ENCODE peak calls at places on chromosomes 1 and 21, in seven cellular contexts. K, Z, Y, L, U, J and W are unnamed samples.

GRCh38 chr1:36380782-36381181 is 4.9 kb downstream of the STK40 start:
- DNase-seq in L (no peak), Z (no peak), U (no peak), J (no peak), K (no peak), Y (no peak), W (no peak)

GRCh38 chr1:33256701-33257387 is 552 bp downstream of the ZNF362 start:
- DNase-seq in U (peak), K (peak), J (peak), Y (no peak), Z (peak), L (peak), W (peak)

GRCh38 chr1:58780586-58781452 is 3.0 kb downstream of the JUN start:
- DNase-seq in U (peak), Y (no peak), K (peak), J (peak), L (peak), Z (no peak), W (no peak)

GRCh38 chr1:245871881-245872280 is 635.2 kb downstream of the SMYD3 start:
- DNase-seq in Y (no peak), K (no peak), U (no peak), J (no peak), Z (no peak), L (peak), W (peak)

GRCh38 chr1:3926956-3927355 is 26.9 kb upstream of the C1orf174 start:
- DNase-seq in U (no peak), K (no peak), Y (no peak), Z (no peak), L (no peak), J (no peak), W (no peak)

GRCh38 chr1:94792473-94792875 is 27.7 kb upstream of the SLC44A3 start:
- DNase-seq in Y (no peak), U (no peak), K (peak), J (no peak), Z (no peak), L (peak), W (peak)

GRCh38 chr1:17010601-17011438 is 908 bp downstream of the ATP13A2 start:
- DNase-seq in Z (no peak), J (peak), K (peak), U (no peak), Y (peak), L (peak), W (no peak)

GRCh38 chr1:4594286-4594991 is 60.0 kb upstream of the AJAP1 start:
- DNase-seq in U (no peak), K (no peak), L (no peak), Z (no peak), Y (no peak), J (no peak), W (no peak)

GRCh38 chr21:28761709-28762356 is 230.8 kb downstream of the LTN1 start:
- DNase-seq in J (no peak), Y (no peak), U (no peak), K (peak), L (peak), Z (no peak), W (peak)

GRCh38 chr1:7954683-7955082 is 6.8 kb upstream of the PARK7 start:
- DNase-seq in J (no peak), K (no peak), U (no peak), Z (no peak), Y (no peak), L (no peak), W (no peak)

GRCh38 chr1:83509229-83509870 is 489.6 kb downstream of the TTLL7 start:
- DNase-seq in K (no peak), Z (no peak), U (no peak), L (no peak), J (no peak), Y (no peak), W (no peak)

GRCh38 chr1:10530756-10531155 is 56.0 kb downstream of the PEX14 start:
- DNase-seq in U (no peak), Z (no peak), K (peak), J (no peak), Y (no peak), L (peak), W (peak)
- H3K4me3 ChIP-seq in U (no peak), Z (no peak), K (no peak), J (no peak), Y (no peak), L (peak), W (peak)

GRCh38 chr1:5999711-6000443 is 7.7 kb upstream of the NPHP4 start:
- DNase-seq in L (no peak), K (no peak), Y (no peak), Z (peak), U (no peak), J (no peak), W (no peak)

GRCh38 chr1:6002714-6003501 is 10.7 kb upstream of the NPHP4 start:
- DNase-seq in L (no peak), Z (no peak), Y (no peak), J (no peak), U (no peak), K (no peak), W (no peak)

GRCh38 chr1:6001992-6002576 is 9.9 kb upstream of the NPHP4 start:
- DNase-seq in Y (no peak), U (no peak), L (no peak), Z (no peak), K (no peak), J (no peak), W (no peak)

GRCh38 chr1:5998906-5999301 is 6.7 kb upstream of the NPHP4 start:
- DNase-seq in U (no peak), Z (no peak), J (no peak), L (no peak), K (no peak), Y (no peak), W (no peak)

DNA sequence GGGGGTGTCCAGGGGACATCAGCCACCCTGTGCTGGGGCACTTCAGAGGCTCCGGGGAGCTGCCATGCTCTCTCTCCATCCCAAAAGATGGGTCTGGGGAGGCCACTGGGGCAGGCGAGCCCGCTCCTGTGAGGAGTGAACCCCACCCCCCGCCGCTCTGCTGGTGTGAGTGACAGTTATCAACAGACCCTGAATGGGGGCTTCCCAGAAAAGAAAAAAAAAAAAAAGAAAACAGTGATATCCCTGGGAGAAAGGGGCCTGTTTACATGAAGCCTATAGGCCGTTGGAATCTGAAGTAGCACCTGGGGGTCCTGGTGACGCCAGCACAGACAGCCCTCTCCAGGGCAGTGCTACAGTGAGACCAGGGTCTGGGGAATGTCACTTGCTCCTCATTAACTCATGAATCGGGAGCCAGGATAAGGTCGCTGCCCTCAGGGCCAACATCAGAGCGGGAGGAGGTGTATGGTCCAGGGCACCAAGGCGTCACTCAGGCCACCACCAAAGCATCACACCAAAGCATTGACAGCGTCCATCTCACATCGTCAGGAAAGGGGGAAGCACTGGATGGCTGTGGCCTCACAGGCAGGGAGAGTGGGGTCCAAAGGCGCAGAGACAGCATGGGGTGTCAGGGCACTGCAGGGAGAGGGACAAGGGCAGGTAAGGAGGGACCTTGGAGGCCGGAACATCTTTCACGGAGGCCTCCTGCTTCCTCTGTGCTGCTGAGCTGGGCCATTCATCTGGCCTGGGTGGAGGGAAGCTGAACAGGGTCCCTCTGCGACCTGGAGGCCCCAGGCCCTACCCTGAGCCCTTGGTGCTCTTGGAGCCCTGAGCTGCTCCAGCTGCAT is 8.4 kb upstream of the NPHP4 start:
- DNase-seq in J (no peak), U (no peak), Y (no peak), L (no peak), Z (peak), K (no peak), W (no peak)
- H3K4me3 ChIP-seq in J (no peak), U (no peak), Y (no peak), L (no peak), Z (no peak), K (no peak), W (no peak)

GRCh38 chr1:181095763-181096184 is 7.3 kb downstream of the IER5 start:
- DNase-seq in J (no peak), Y (no peak), L (no peak), U (no peak), Z (no peak), K (no peak), W (no peak)
- H3K4me3 ChIP-seq in J (no peak), Y (no peak), L (peak), U (no peak), Z (no peak), K (no peak), W (no peak)

DNA sequence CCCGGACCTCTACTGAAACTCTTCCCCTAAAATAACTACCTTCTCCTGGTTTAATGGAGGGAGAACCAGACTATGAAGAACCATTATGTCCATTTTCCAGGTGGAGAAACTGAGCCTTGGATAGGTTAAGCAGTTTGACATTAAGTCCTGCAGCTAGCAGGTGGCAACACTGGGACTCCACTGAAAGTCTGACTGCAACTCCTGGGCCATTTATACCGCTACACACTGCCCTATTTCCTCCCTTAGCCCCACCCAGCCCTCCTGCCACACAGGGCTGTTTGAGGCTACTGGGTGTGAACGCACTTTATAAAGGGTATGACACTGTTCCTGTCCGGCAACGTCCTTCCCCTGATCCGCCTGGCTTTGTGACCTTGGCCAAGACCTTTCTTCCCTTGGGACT is 511 bp upstream of the INPP5B start:
- DNase-seq in Z (no peak), Y (no peak), L (no peak), U (no peak), J (no peak), K (no peak), W (no peak)
- H3K4me3 ChIP-seq in Z (no peak), Y (peak), L (peak), U (no peak), J (peak), K (no peak), W (peak)

GRCh38 chr1:214520544-214521165 is 30.7 kb downstream of the PTPN14 start:
- DNase-seq in K (no peak), L (no peak), J (no peak), Z (no peak), U (no peak), Y (no peak), W (no peak)

GRCh38 chr1:214524824-214525223 is 26.6 kb downstream of the PTPN14 start:
- DNase-seq in K (peak), Z (no peak), L (no peak), U (no peak), Y (no peak), J (no peak), W (no peak)

GRCh38 chr1:214518387-214518786 is 33.0 kb downstream of the PTPN14 start:
- DNase-seq in L (peak), Z (no peak), J (no peak), K (no peak), Y (no peak), U (no peak), W (no peak)

GRCh38 chr1:214525535-214526019 is 25.8 kb downstream of the PTPN14 start:
- DNase-seq in U (no peak), Z (no peak), Y (no peak), J (no peak), K (no peak), L (peak), W (peak)

GRCh38 chr1:214523124-214523824 is 28.1 kb downstream of the PTPN14 start:
- DNase-seq in Z (no peak), Y (no peak), K (no peak), U (no peak), L (no peak), J (no peak), W (no peak)
- H3K4me3 ChIP-seq in Z (no peak), Y (no peak), K (no peak), U (no peak), L (no peak), J (no peak), W (no peak)